ENCODE peak calls at places on chromosomes 16 and 17, in five cellular contexts. One of them, this sample, is unnamed.
A peak's percentile ranks its signal among the peaks of the same experiment; 100 is the strongest.

GRCh38 chr17:37413875-37414519 is 7.3 kb downstream of the TADA2A start:
- DNase-seq in brain microvascular endothelial cell: no peak
- DNase-seq in psoas muscle: no peak
- DNase-seq in activated naive CD8-positive, alpha-beta T cell treated with anti-CD3 and anti-CD28 coated beads for 36 hours: no peak
- DNase-seq in OCI-LY7: no peak
- DNase-seq in this sample: no peak

GRCh38 chr16:56637814-56638750 is at the start of gene MT1A:
- DNase-seq in activated naive CD8-positive, alpha-beta T cell treated with anti-CD3 and anti-CD28 coated beads for 36 hours: no peak
- DNase-seq in brain microvascular endothelial cell: no peak
- DNase-seq in psoas muscle: peak; percentile 89
- DNase-seq in OCI-LY7: no peak
- DNase-seq in this sample: peak; percentile 20

GRCh38 chr17:850828-851759 is 68.9 kb downstream of the MRM3 start:
- DNase-seq in OCI-LY7: no peak
- DNase-seq in psoas muscle: peak; percentile 44
- DNase-seq in brain microvascular endothelial cell: peak; percentile 35
- DNase-seq in activated naive CD8-positive, alpha-beta T cell treated with anti-CD3 and anti-CD28 coated beads for 36 hours: no peak
- DNase-seq in this sample: no peak

GRCh38 chr17:37400505-37400904 is 6.1 kb downstream of the ACACA start:
- DNase-seq in activated naive CD8-positive, alpha-beta T cell treated with anti-CD3 and anti-CD28 coated beads for 36 hours: no peak
- DNase-seq in brain microvascular endothelial cell: no peak
- DNase-seq in psoas muscle: no peak
- DNase-seq in OCI-LY7: no peak
- DNase-seq in this sample: no peak

GRCh38 chr17:81508639-81509047 is 4.0 kb downstream of the ACTG1 start:
- DNase-seq in OCI-LY7: peak; percentile 30
- DNase-seq in psoas muscle: no peak
- DNase-seq in brain microvascular endothelial cell: no peak
- DNase-seq in activated naive CD8-positive, alpha-beta T cell treated with anti-CD3 and anti-CD28 coated beads for 36 hours: no peak
- DNase-seq in this sample: no peak

GRCh38 chr16:57609541-57610401 is 18.7 kb upstream of the ADGRG1 start:
- DNase-seq in OCI-LY7: peak; percentile 31
- DNase-seq in activated naive CD8-positive, alpha-beta T cell treated with anti-CD3 and anti-CD28 coated beads for 36 hours: peak; percentile 90
- DNase-seq in brain microvascular endothelial cell: no peak
- DNase-seq in psoas muscle: no peak
- DNase-seq in this sample: no peak

GRCh38 chr17:39144414-39144813 is 7.0 kb downstream of the PLXDC1 start:
- DNase-seq in brain microvascular endothelial cell: no peak
- DNase-seq in OCI-LY7: no peak
- DNase-seq in psoas muscle: peak; percentile 93
- DNase-seq in activated naive CD8-positive, alpha-beta T cell treated with anti-CD3 and anti-CD28 coated beads for 36 hours: no peak
- DNase-seq in this sample: peak; percentile 22

GRCh38 chr16:21156767-21157467 is 1.6 kb upstream of the LDAF1 start:
- DNase-seq in activated naive CD8-positive, alpha-beta T cell treated with anti-CD3 and anti-CD28 coated beads for 36 hours: no peak
- DNase-seq in brain microvascular endothelial cell: peak; percentile 44
- DNase-seq in psoas muscle: no peak
- DNase-seq in OCI-LY7: peak; percentile 56
- DNase-seq in this sample: peak; percentile 20

GRCh38 chr16:66493490-66494401 is 56.2 kb downstream of the TK2 start:
- DNase-seq in brain microvascular endothelial cell: no peak
- DNase-seq in activated naive CD8-positive, alpha-beta T cell treated with anti-CD3 and anti-CD28 coated beads for 36 hours: no peak
- DNase-seq in OCI-LY7: no peak
- DNase-seq in psoas muscle: no peak
- DNase-seq in this sample: no peak

GRCh38 chr17:35254107-35254802 is 11.4 kb downstream of the SLFN5 start:
- DNase-seq in activated naive CD8-positive, alpha-beta T cell treated with anti-CD3 and anti-CD28 coated beads for 36 hours: no peak
- DNase-seq in OCI-LY7: no peak
- DNase-seq in psoas muscle: peak; percentile 36
- DNase-seq in brain microvascular endothelial cell: peak; percentile 87
- DNase-seq in this sample: no peak

GRCh38 chr17:81165246-81166032 is at the start of gene PVALEF:
- DNase-seq in brain microvascular endothelial cell: no peak
- DNase-seq in activated naive CD8-positive, alpha-beta T cell treated with anti-CD3 and anti-CD28 coated beads for 36 hours: no peak
- DNase-seq in psoas muscle: no peak
- DNase-seq in OCI-LY7: no peak
- DNase-seq in this sample: peak; percentile 63

GRCh38 chr17:31495049-31495885 is 103.8 kb downstream of the RAB11FIP4 start:
- DNase-seq in OCI-LY7: no peak
- DNase-seq in activated naive CD8-positive, alpha-beta T cell treated with anti-CD3 and anti-CD28 coated beads for 36 hours: no peak
- DNase-seq in psoas muscle: no peak
- DNase-seq in brain microvascular endothelial cell: no peak
- DNase-seq in this sample: no peak

GRCh38 chr16:85086347-85087291 is 25.7 kb downstream of the CIBAR2 start:
- DNase-seq in activated naive CD8-positive, alpha-beta T cell treated with anti-CD3 and anti-CD28 coated beads for 36 hours: peak; percentile 80
- DNase-seq in psoas muscle: peak; percentile 75
- DNase-seq in brain microvascular endothelial cell: peak; percentile 54
- DNase-seq in OCI-LY7: peak; percentile 76
- DNase-seq in this sample: no peak

GRCh38 chr16:79261461-79261860 is 339.1 kb downstream of the MAF start:
- DNase-seq in activated naive CD8-positive, alpha-beta T cell treated with anti-CD3 and anti-CD28 coated beads for 36 hours: peak; percentile 36
- DNase-seq in OCI-LY7: no peak
- DNase-seq in brain microvascular endothelial cell: no peak
- DNase-seq in psoas muscle: peak; percentile 23
- DNase-seq in this sample: no peak

GRCh38 chr17:7296189-7296861 is 1.9 kb upstream of the YBX2 start:
- DNase-seq in OCI-LY7: peak; percentile 76
- DNase-seq in brain microvascular endothelial cell: peak; percentile 47
- DNase-seq in activated naive CD8-positive, alpha-beta T cell treated with anti-CD3 and anti-CD28 coated beads for 36 hours: peak; percentile 76
- DNase-seq in psoas muscle: peak; percentile 90
- DNase-seq in this sample: peak; percentile 73

GRCh38 chr16:87410958-87411357 is 18.8 kb downstream of the MAP1LC3B start:
- DNase-seq in psoas muscle: no peak
- DNase-seq in OCI-LY7: no peak
- DNase-seq in brain microvascular endothelial cell: no peak
- DNase-seq in activated naive CD8-positive, alpha-beta T cell treated with anti-CD3 and anti-CD28 coated beads for 36 hours: no peak
- DNase-seq in this sample: no peak

GRCh38 chr16:81502396-81503060 is 57.9 kb downstream of the CMIP start:
- DNase-seq in OCI-LY7: no peak
- DNase-seq in psoas muscle: no peak
- DNase-seq in activated naive CD8-positive, alpha-beta T cell treated with anti-CD3 and anti-CD28 coated beads for 36 hours: no peak
- DNase-seq in brain microvascular endothelial cell: no peak
- DNase-seq in this sample: no peak

GRCh38 chr17:7893226-7893880 is 4.8 kb downstream of the CHD3 start:
- DNase-seq in activated naive CD8-positive, alpha-beta T cell treated with anti-CD3 and anti-CD28 coated beads for 36 hours: no peak
- DNase-seq in brain microvascular endothelial cell: no peak
- DNase-seq in OCI-LY7: no peak
- DNase-seq in psoas muscle: no peak
- DNase-seq in this sample: no peak

GRCh38 chr17:70080541-70081347 is 5.7 kb downstream of the KCNJ16 start:
- DNase-seq in activated naive CD8-positive, alpha-beta T cell treated with anti-CD3 and anti-CD28 coated beads for 36 hours: no peak
- DNase-seq in OCI-LY7: no peak
- DNase-seq in psoas muscle: no peak
- DNase-seq in brain microvascular endothelial cell: peak; percentile 4
- DNase-seq in this sample: no peak

GRCh38 chr17:61508912-61509311 is 56.7 kb downstream of the TBX4 start:
- DNase-seq in psoas muscle: no peak
- DNase-seq in brain microvascular endothelial cell: no peak
- DNase-seq in activated naive CD8-positive, alpha-beta T cell treated with anti-CD3 and anti-CD28 coated beads for 36 hours: no peak
- DNase-seq in OCI-LY7: no peak
- DNase-seq in this sample: no peak

GRCh38 chr17:82229686-82230626 is 1.1 kb downstream of the SLC16A3 start:
- DNase-seq in OCI-LY7: no peak
- DNase-seq in psoas muscle: peak; percentile 26
- DNase-seq in activated naive CD8-positive, alpha-beta T cell treated with anti-CD3 and anti-CD28 coated beads for 36 hours: no peak
- DNase-seq in brain microvascular endothelial cell: no peak
- DNase-seq in this sample: no peak

GRCh38 chr17:28497931-28498330 is 8.2 kb upstream of the FOXN1 start:
- DNase-seq in OCI-LY7: no peak
- DNase-seq in brain microvascular endothelial cell: no peak
- DNase-seq in activated naive CD8-positive, alpha-beta T cell treated with anti-CD3 and anti-CD28 coated beads for 36 hours: no peak
- DNase-seq in psoas muscle: no peak
- DNase-seq in this sample: no peak

GRCh38 chr16:84660973-84661372 is 12.7 kb downstream of the KLHL36 start:
- DNase-seq in activated naive CD8-positive, alpha-beta T cell treated with anti-CD3 and anti-CD28 coated beads for 36 hours: no peak
- DNase-seq in OCI-LY7: no peak
- DNase-seq in psoas muscle: no peak
- DNase-seq in brain microvascular endothelial cell: no peak
- DNase-seq in this sample: no peak

GRCh38 chr16:10992112-10992511 is 47.7 kb downstream of the CLEC16A start:
- DNase-seq in activated naive CD8-positive, alpha-beta T cell treated with anti-CD3 and anti-CD28 coated beads for 36 hours: no peak
- DNase-seq in OCI-LY7: no peak
- DNase-seq in psoas muscle: no peak
- DNase-seq in brain microvascular endothelial cell: peak; percentile 53
- DNase-seq in this sample: no peak

GRCh38 chr17:74840989-74841666 is 18.6 kb downstream of the GRIN2C start:
- DNase-seq in psoas muscle: peak; percentile 74
- DNase-seq in activated naive CD8-positive, alpha-beta T cell treated with anti-CD3 and anti-CD28 coated beads for 36 hours: no peak
- DNase-seq in brain microvascular endothelial cell: peak; percentile 24
- DNase-seq in OCI-LY7: peak; percentile 51
- DNase-seq in this sample: peak; percentile 33

GRCh38 chr16:47317465-47318240 is 143.2 kb downstream of the ITFG1 start:
- DNase-seq in activated naive CD8-positive, alpha-beta T cell treated with anti-CD3 and anti-CD28 coated beads for 36 hours: no peak
- DNase-seq in OCI-LY7: no peak
- DNase-seq in brain microvascular endothelial cell: no peak
- DNase-seq in psoas muscle: no peak
- DNase-seq in this sample: no peak

GRCh38 chr16:24986512-24987303 is 28.5 kb downstream of the ARHGAP17 start:
- DNase-seq in activated naive CD8-positive, alpha-beta T cell treated with anti-CD3 and anti-CD28 coated beads for 36 hours: no peak
- DNase-seq in psoas muscle: no peak
- DNase-seq in OCI-LY7: no peak
- DNase-seq in brain microvascular endothelial cell: peak; percentile 83
- DNase-seq in this sample: peak; percentile 43

GRCh38 chr17:67801626-67802175 is 23.6 kb upstream of the BPTF start:
- DNase-seq in activated naive CD8-positive, alpha-beta T cell treated with anti-CD3 and anti-CD28 coated beads for 36 hours: no peak
- DNase-seq in psoas muscle: no peak
- DNase-seq in brain microvascular endothelial cell: no peak
- DNase-seq in OCI-LY7: no peak
- DNase-seq in this sample: no peak

GRCh38 chr16:19380316-19380715 is 37.4 kb upstream of the TMC5 start:
- DNase-seq in activated naive CD8-positive, alpha-beta T cell treated with anti-CD3 and anti-CD28 coated beads for 36 hours: no peak
- DNase-seq in brain microvascular endothelial cell: no peak
- DNase-seq in OCI-LY7: peak; percentile 50
- DNase-seq in psoas muscle: no peak
- DNase-seq in this sample: no peak

GRCh38 chr16:82070656-82071369 is 35.8 kb downstream of the HSD17B2 start:
- DNase-seq in activated naive CD8-positive, alpha-beta T cell treated with anti-CD3 and anti-CD28 coated beads for 36 hours: no peak
- DNase-seq in OCI-LY7: no peak
- DNase-seq in brain microvascular endothelial cell: peak; percentile 28
- DNase-seq in psoas muscle: no peak
- DNase-seq in this sample: no peak

GRCh38 chr16:20839504-20839903 is 33.2 kb downstream of the REXO5 start:
- DNase-seq in psoas muscle: no peak
- DNase-seq in activated naive CD8-positive, alpha-beta T cell treated with anti-CD3 and anti-CD28 coated beads for 36 hours: no peak
- DNase-seq in OCI-LY7: no peak
- DNase-seq in brain microvascular endothelial cell: no peak
- DNase-seq in this sample: no peak

GRCh38 chr16:66668777-66669444 is 27.6 kb downstream of the CMTM4 start:
- DNase-seq in psoas muscle: no peak
- DNase-seq in OCI-LY7: no peak
- DNase-seq in brain microvascular endothelial cell: no peak
- DNase-seq in activated naive CD8-positive, alpha-beta T cell treated with anti-CD3 and anti-CD28 coated beads for 36 hours: no peak
- DNase-seq in this sample: no peak

GRCh38 chr16:14366447-14366846 is 263.6 kb downstream of the PARN start:
- DNase-seq in brain microvascular endothelial cell: no peak
- DNase-seq in activated naive CD8-positive, alpha-beta T cell treated with anti-CD3 and anti-CD28 coated beads for 36 hours: no peak
- DNase-seq in OCI-LY7: no peak
- DNase-seq in psoas muscle: no peak
- DNase-seq in this sample: no peak

GRCh38 chr17:81261582-81262336 is 22.6 kb downstream of the NDUFAF8 start:
- DNase-seq in psoas muscle: no peak
- DNase-seq in brain microvascular endothelial cell: no peak
- DNase-seq in OCI-LY7: no peak
- DNase-seq in activated naive CD8-positive, alpha-beta T cell treated with anti-CD3 and anti-CD28 coated beads for 36 hours: no peak
- DNase-seq in this sample: no peak

GRCh38 chr17:20066253-20066652 is 57.1 kb downstream of the SPECC1 start:
- DNase-seq in activated naive CD8-positive, alpha-beta T cell treated with anti-CD3 and anti-CD28 coated beads for 36 hours: no peak
- DNase-seq in OCI-LY7: no peak
- DNase-seq in brain microvascular endothelial cell: peak; percentile 38
- DNase-seq in psoas muscle: peak; percentile 62
- DNase-seq in this sample: no peak

GRCh38 chr17:57308543-57309186 is 52.3 kb downstream of the MSI2 start:
- DNase-seq in psoas muscle: no peak
- DNase-seq in activated naive CD8-positive, alpha-beta T cell treated with anti-CD3 and anti-CD28 coated beads for 36 hours: no peak
- DNase-seq in OCI-LY7: no peak
- DNase-seq in brain microvascular endothelial cell: no peak
- DNase-seq in this sample: no peak

GRCh38 chr17:78611636-78612035 is 34.4 kb upstream of the DNAH17 start:
- DNase-seq in activated naive CD8-positive, alpha-beta T cell treated with anti-CD3 and anti-CD28 coated beads for 36 hours: no peak
- DNase-seq in brain microvascular endothelial cell: no peak
- DNase-seq in psoas muscle: no peak
- DNase-seq in OCI-LY7: no peak
- DNase-seq in this sample: no peak

GRCh38 chr17:15957206-15957605 is 12.3 kb downstream of the ADORA2B start:
- DNase-seq in brain microvascular endothelial cell: no peak
- DNase-seq in OCI-LY7: no peak
- DNase-seq in activated naive CD8-positive, alpha-beta T cell treated with anti-CD3 and anti-CD28 coated beads for 36 hours: peak; percentile 40
- DNase-seq in psoas muscle: no peak
- DNase-seq in this sample: no peak

This sample was measured in nucleus accumbens.